ENCODE peak calls at places on chromosomes 7 and 10, in five cellular contexts. P is A549, F is heart left ventricle, N is PC-3, A is GM23338. B is an unnamed sample. For H3K4me1, the result is how much of the 10 kb centered on the place peaks cover.

GRCh38 chr7:155791836-155792235 is 20.4 kb downstream of the SHH start:
- DNase-seq in P (no peak), A (no peak), F (no peak), N (no peak), B (no peak)

GRCh38 chr7:79227035-79227434 is 226.4 kb downstream of the MAGI2 start:
- DNase-seq in N (peak), P (no peak), A (no peak), F (no peak), B (no peak)

GRCh38 chr7:43283706-43284105 is 171.3 kb downstream of the HECW1 start:
- DNase-seq in A (no peak), F (no peak), N (no peak), P (no peak), B (no peak)

GRCh38 chr7:148973256-148973655 is 55.0 kb downstream of the PDIA4 start:
- DNase-seq in N (peak), A (no peak), F (no peak), P (no peak), B (no peak)

GRCh38 chr7:30795161-30795943 is 24.1 kb downstream of the MINDY4 start:
- DNase-seq in P (no peak), A (peak), F (no peak), N (peak), B (no peak)

GRCh38 chr7:40192036-40192435 is 57.2 kb downstream of the SUGCT start:
- DNase-seq in P (no peak), F (no peak), A (no peak), N (no peak), B (peak)

GRCh38 chr10:130169136-130169888 is 33.1 kb downstream of the GLRX3 start:
- DNase-seq in F (no peak), P (no peak), A (peak), N (no peak), B (peak)

GRCh38 chr7:3832199-3832598 is 531.1 kb downstream of the SDK1 start:
- DNase-seq in P (no peak), F (no peak), A (no peak), N (peak), B (no peak)

GRCh38 chr10:22461891-22462290 is 116.6 kb downstream of the SPAG6 start:
- DNase-seq in N (peak), P (no peak), A (no peak), F (no peak), B (no peak)

GRCh38 chr7:131300572-131301466 is 26.9 kb upstream of the MKLN1 start:
- DNase-seq in A (peak), P (no peak), F (no peak), N (no peak), B (peak)

GRCh38 chr10:93208717-93209464 is 135.2 kb downstream of the CYP26A1 start:
- DNase-seq in N (peak), A (no peak), P (peak), F (no peak), B (peak)

GRCh38 chr10:21061184-21061583 is 164.1 kb upstream of the NEBL start:
- DNase-seq in A (no peak), F (no peak), P (no peak), N (no peak), B (no peak)

GRCh38 chr10:112471878-112472487 is 25.0 kb downstream of the VTI1A start:
- DNase-seq in N (peak), A (peak), F (no peak), P (peak), B (peak)

GRCh38 chr7:140607441-140607989 is 33.1 kb downstream of the DENND2A start:
- DNase-seq in A (no peak), F (peak), P (no peak), N (peak), B (no peak)

GRCh38 chr10:124827474-124827873 is 25.9 kb downstream of the ABRAXAS2 start:
- DNase-seq in A (peak), N (peak), P (peak), F (no peak), B (peak)

GRCh38 chr10:75657351-75657750 is 225.9 kb downstream of the LRMDA start:
- DNase-seq in A (no peak), F (no peak), P (no peak), N (no peak), B (no peak)

GRCh38 chr10:75658915-75659314 is 227.5 kb downstream of the LRMDA start:
- DNase-seq in A (no peak), F (no peak), N (no peak), P (no peak), B (no peak)

GRCh38 chr10:75660833-75661232 is 229.4 kb downstream of the LRMDA start:
- DNase-seq in F (no peak), P (no peak), N (no peak), A (no peak), B (no peak)

GRCh38 chr10:75658036-75658435 is 226.6 kb downstream of the LRMDA start:
- DNase-seq in A (no peak), F (no peak), P (no peak), N (no peak), B (no peak)

GRCh38 chr10:75658496-75658895 is 227.1 kb downstream of the LRMDA start:
- DNase-seq in A (no peak), F (no peak), P (no peak), N (no peak), B (no peak)
- H3K4me1 ChIP-seq in A (under half), F (under half), P (under half), N (under half), B (under half)

GRCh38 chr10:36042135-36042534 is 400.0 kb upstream of the FZD8 start:
- DNase-seq in N (no peak), A (peak), F (no peak), P (no peak), B (no peak)
- TF ChIP-seq CTCF in N (peak), A (peak), F (no peak), P (no peak), B (no peak)

GRCh38 chr7:151012921-151013347 is 11.4 kb downstream of the ATG9B start:
- DNase-seq in P (peak), A (peak), N (peak), F (no peak), B (peak)

GRCh38 chr7:151011097-151011409 is 13.2 kb downstream of the ATG9B start:
- DNase-seq in A (no peak), F (no peak), N (no peak), P (no peak), B (peak)

GRCh38 chr7:151013356-151013727 is 11.0 kb downstream of the ATG9B start:
- DNase-seq in A (no peak), N (no peak), F (no peak), P (no peak), B (no peak)

GRCh38 chr7:151010307-151011096 is 13.8 kb downstream of the ATG9B start:
- DNase-seq in P (no peak), A (peak), F (no peak), N (no peak), B (peak)

DNA sequence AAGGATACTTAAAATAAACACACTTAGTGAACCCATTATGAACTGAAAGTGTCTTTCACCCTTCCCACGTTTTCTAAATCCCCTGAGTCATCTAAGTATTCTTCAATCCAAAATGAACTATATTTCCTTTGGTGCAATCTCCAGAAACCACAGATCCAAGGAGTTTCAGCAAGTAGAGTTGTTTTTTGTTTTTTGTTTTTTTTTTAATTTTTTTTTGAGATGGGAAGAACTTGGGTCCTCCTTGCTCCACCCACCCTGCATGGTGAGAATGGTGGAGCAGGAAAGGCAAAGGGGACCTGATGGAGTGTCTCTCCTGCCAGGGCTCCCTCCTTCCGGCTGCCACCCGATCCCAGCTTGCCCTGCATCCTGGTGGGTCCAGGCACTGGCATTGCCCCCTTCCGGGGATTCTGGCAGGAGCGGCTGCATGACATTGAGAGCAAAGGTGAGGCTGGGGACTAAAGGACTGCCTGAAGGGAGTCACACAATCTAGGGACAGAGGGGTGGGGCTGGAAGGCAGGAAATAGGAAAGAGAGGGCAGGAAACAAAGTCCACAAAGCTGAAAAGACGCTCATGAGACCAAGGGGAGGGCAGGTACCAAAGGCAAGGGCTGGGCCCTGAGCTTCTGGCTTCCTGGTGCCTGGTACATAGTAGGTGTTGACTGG is 12.1 kb downstream of the ATG9B start:
- DNase-seq in A (no peak), P (no peak), F (no peak), N (no peak), B (no peak)
- H3K4me1 ChIP-seq in A (under half), P (under half), F (under half), N (under half), B (under half)

GRCh38 chr7:150753826-150754603 is 16.8 kb downstream of the GIMAP5 start:
- DNase-seq in N (peak), F (no peak), A (peak), P (no peak), B (peak)
- TF ChIP-seq CTCF in N (peak), F (peak), A (peak), P (no peak), B (peak)

GRCh38 chr10:62011558-62011957 is 110.1 kb downstream of the ARID5B start:
- DNase-seq in P (no peak), F (no peak), N (peak), A (no peak), B (no peak)
- H3K4me1 ChIP-seq in P (under half), F (under half), N (under half), A (under half), B (under half)

GRCh38 chr10:126064512-126064911 is 168.1 kb downstream of the FANK1 start:
- DNase-seq in A (no peak), F (no peak), P (no peak), N (no peak), B (no peak)
- TF ChIP-seq CTCF in A (no peak), F (no peak), P (no peak), N (no peak), B (no peak)

DNA sequence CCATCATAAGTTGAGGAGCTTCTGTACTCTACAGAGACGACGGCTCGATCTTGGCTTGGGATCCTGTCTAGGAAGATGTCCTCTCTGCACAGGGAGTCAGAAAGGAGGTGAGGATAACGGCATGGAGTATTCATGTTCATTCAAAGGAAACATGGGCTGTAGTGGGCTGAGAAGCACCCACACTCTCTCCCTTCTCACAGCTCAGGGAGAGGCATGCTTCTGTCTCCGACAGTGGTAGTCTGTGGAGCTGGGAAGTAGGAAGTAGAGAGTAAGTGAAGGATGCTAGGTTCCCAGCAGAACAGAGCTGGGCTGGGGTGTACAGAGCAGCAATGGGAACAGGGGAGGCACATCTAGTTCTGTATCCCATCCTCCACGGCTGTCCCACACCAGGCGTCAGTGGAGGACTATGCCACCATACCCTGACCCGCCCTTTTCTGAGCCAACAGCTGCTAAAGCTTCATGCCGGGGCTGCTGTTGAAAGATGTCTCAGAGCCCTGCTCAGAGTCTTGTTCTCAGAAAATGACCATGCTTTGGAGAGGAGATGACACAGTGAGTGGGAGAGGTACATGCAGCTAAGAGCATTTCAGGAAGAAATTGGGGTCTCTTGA is 138.4 kb downstream of the CHN2 start:
- DNase-seq in A (no peak), N (no peak), F (no peak), P (no peak), B (no peak)
- H3K4me1 ChIP-seq in A (under half), N (under half), F (under half), P (under half), B (under half)

DNA sequence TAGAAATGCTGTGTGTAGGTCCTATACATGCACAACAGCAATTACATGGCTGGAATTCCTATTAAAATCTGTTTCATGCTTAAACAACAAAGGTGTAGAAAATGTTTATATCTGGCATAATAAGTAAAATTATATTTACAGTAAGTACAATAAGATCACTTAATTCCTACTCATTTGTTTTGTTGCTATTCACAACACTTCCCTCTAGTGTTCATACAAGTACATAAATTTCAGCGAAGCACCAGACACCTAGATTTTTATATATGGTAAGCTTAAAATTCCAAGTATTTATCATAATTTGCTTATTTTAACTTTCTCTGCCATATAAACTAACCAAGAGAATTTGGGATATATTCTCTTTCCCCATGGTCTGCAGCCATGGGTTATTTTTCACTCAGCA is 51.8 kb upstream of the ANK3 start:
- DNase-seq in N (peak), A (no peak), F (no peak), P (peak), B (peak)
- TF ChIP-seq CTCF in N (peak), A (peak), F (no peak), P (peak), B (peak)

DNA sequence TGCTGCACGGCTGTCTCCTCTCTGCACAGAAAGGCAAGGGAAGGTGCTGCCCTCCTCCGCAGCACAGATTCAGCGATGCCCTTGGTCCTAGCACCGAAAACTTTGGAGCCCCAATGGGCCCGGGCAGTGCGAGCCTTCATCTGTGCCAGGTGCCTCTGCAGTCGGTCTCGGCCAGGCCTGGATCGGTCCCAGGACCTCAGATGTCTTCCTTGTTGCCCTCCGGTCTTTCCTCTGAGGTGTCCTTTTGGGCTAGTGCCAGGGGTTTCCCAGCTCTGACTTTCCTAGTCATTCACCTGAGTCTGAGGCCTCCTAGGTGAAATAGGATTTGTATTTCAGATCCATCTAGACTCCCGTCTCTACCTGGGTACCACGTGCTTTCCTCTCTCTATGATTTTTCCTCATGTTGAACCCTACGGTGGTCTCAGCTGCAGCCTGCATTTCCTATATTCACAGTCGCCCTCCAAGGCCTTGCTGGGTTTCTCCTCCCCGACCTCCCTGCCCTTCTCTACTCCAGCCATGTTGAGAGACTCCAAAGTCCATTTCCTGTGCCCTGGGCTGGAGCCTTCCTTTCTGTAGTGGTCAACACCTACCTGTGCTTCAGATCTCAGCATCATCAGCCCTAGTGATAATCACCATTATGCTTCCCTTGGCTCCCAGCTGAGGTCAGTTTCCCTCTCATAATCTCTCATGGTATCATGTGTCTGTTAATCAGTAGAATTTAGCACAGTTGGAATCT is 92.0 kb upstream of the PRSS58 start:
- DNase-seq in F (no peak), P (no peak), N (peak), A (no peak), B (no peak)
- H3K4me1 ChIP-seq in F (under half), P (under half), N (under half), A (under half), B (under half)